ENCODE peak calls at places on chromosomes 6 and 20, in nine cellular contexts. W is B cell, X is neural crest cell, J is NCI-H1092 treated with DMSO at 0.1 percent for 48 hours, I is PC-9, Y is stromal cell of bone marrow, S is HAP-1, Z is GM04504, T is pulmonary artery endothelial cell. Q is an unnamed sample.
A peak's percentile ranks its signal among the peaks of the same experiment; 100 is the strongest.

GRCh38 chr6:3782876-3783832 is 31.6 kb upstream of the PXDC1 start:
- DNase-seq in Z (no peak), J (no peak), I (no peak), T (no peak), S (no peak), Y (no peak), X (no peak), W (no peak), Q (no peak)

GRCh38 chr6:151240036-151240685 is 394 bp downstream of the AKAP12 start:
- DNase-seq in Y (peak; percentile 68), J (peak; percentile 46), I (peak; percentile 54), W (peak; percentile 14), S (peak; percentile 64), T (peak; percentile 35), Z (no peak), X (peak; percentile 67), Q (peak; percentile 18)

GRCh38 chr6:568085-568484 is 88.8 kb downstream of the HUS1B start:
- DNase-seq in W (no peak), T (no peak), J (no peak), Z (no peak), S (no peak), X (no peak), I (no peak), Y (no peak), Q (no peak)

GRCh38 chr6:53717571-53717970 is 52.0 kb upstream of the KLHL31 start:
- DNase-seq in S (no peak), J (no peak), W (no peak), X (no peak), I (no peak), Z (no peak), Y (no peak), T (no peak), Q (no peak)

GRCh38 chr6:107805504-107805903 is 18.6 kb downstream of the SCML4 start:
- DNase-seq in Z (no peak), I (no peak), S (no peak), T (no peak), W (no peak), J (no peak), Y (no peak), X (no peak), Q (no peak)

GRCh38 chr6:143952386-143952785 is 55.7 kb downstream of the PLAGL1 start:
- DNase-seq in I (no peak), X (no peak), Y (no peak), Z (no peak), J (no peak), W (no peak), S (no peak), T (no peak), Q (no peak)

GRCh38 chr6:85456782-85457181 is 6.9 kb downstream of the NT5E start:
- DNase-seq in W (no peak), J (no peak), T (no peak), Z (no peak), Y (no peak), I (no peak), X (no peak), S (no peak), Q (no peak)

GRCh38 chr20:34562643-34563042 is 4.1 kb downstream of the MAP1LC3A start:
- DNase-seq in J (no peak), I (no peak), X (no peak), T (no peak), W (peak; percentile 53), S (no peak), Z (no peak), Y (no peak), Q (no peak)

GRCh38 chr20:25745738-25746137 is 49.1 kb upstream of the ZNF337 start:
- DNase-seq in Y (no peak), J (no peak), T (no peak), Z (no peak), I (no peak), X (no peak), S (no peak), W (no peak), Q (no peak)

GRCh38 chr6:21992178-21992967 is 304.5 kb downstream of the PRL start:
- DNase-seq in I (no peak), W (no peak), Z (peak; percentile 26), T (no peak), J (no peak), X (no peak), S (no peak), Y (no peak), Q (no peak)

GRCh38 chr6:37536462-37537225 is 37.0 kb upstream of the CCDC167 start:
- DNase-seq in S (no peak), Y (no peak), W (peak; percentile 39), J (peak; percentile 72), Z (no peak), T (no peak), X (no peak), I (no peak), Q (no peak)

GRCh38 chr20:48653706-48654051 is 174.1 kb downstream of the PREX1 start:
- DNase-seq in I (no peak), Z (no peak), W (no peak), Y (no peak), S (no peak), J (no peak), X (no peak), T (no peak), Q (no peak)

Q was measured in GM06990.